ENCODE peak calls at places on chromosomes 16 and 17, in ten cellular contexts. J is breast epithelium; U is fibroblast of lung; R is CD4-positive, CD25-positive, alpha-beta regulatory T cell; O is left ventricle myocardium inferior; I is MM.1S; X is spleen; M is ovary; W is cardiac muscle cell; N is H1. A is an unnamed sample. For H3K27me3, the result is how much of the 10 kb centered on the place peaks cover.

GRCh38 chr16:58036943-58037342 is 11.4 kb downstream of the MMP15 start:
- DNase-seq in J (no peak), U (no peak), R (no peak), O (no peak), I (no peak), X (no peak), M (no peak), W (no peak), N (no peak), A (no peak)

GRCh38 chr17:1834378-1835149 is 4.8 kb downstream of the RPA1 start:
- DNase-seq in J (no peak), U (no peak), R (peak), O (no peak), I (peak), X (no peak), M (no peak), W (no peak), N (no peak), A (no peak)

GRCh38 chr17:14755002-14755401 is 454.1 kb downstream of the HS3ST3B1 start:
- DNase-seq in J (no peak), U (no peak), R (no peak), O (no peak), I (no peak), X (no peak), M (no peak), W (no peak), N (no peak), A (no peak)

GRCh38 chr17:16406742-16407674 is 8.4 kb upstream of the TRPV2 start:
- DNase-seq in J (peak), U (peak), R (no peak), O (peak), I (no peak), X (peak), M (peak), W (peak), N (peak), A (peak)

GRCh38 chr17:49527927-49528651 is 33.0 kb downstream of the NGFR start:
- DNase-seq in J (no peak), U (no peak), R (no peak), O (no peak), I (no peak), X (peak), M (no peak), W (no peak), N (no peak), A (no peak)

GRCh38 chr16:65062736-65063583 is 58.9 kb downstream of the CDH11 start:
- DNase-seq in J (no peak), U (no peak), R (no peak), O (no peak), I (no peak), X (no peak), M (no peak), W (no peak), N (no peak), A (no peak)

GRCh38 chr16:55942821-55943220 is 67.6 kb upstream of the CES5A start:
- DNase-seq in J (peak), U (no peak), R (no peak), O (no peak), I (no peak), X (no peak), M (no peak), W (no peak), N (no peak), A (no peak)

GRCh38 chr17:47802341-47803022 is 19.1 kb downstream of the OSBPL7 start:
- DNase-seq in J (no peak), U (peak), R (peak), O (no peak), I (peak), X (no peak), M (no peak), W (peak), N (no peak), A (no peak)

GRCh38 chr16:12819126-12820117 is 15.7 kb upstream of the CPPED1 start:
- DNase-seq in J (no peak), U (peak), R (peak), O (peak), I (peak), X (peak), M (peak), W (peak), N (no peak), A (peak)

GRCh38 chr16:58421529-58421928 is 29.3 kb downstream of the GINS3 start:
- DNase-seq in J (peak), U (peak), R (no peak), O (peak), I (no peak), X (no peak), M (no peak), W (peak), N (no peak), A (peak)

GRCh38 chr17:68591583-68591982 is 9.6 kb downstream of the FAM20A start:
- DNase-seq in J (no peak), U (no peak), R (no peak), O (peak), I (no peak), X (no peak), M (peak), W (no peak), N (no peak), A (no peak)

GRCh38 chr17:29615492-29616299 is 7.0 kb downstream of the CORO6 start:
- DNase-seq in J (peak), U (peak), R (peak), O (peak), I (peak), X (peak), M (peak), W (peak), N (no peak), A (peak)

GRCh38 chr17:40316571-40317344 is 7.8 kb downstream of the RARA start:
- DNase-seq in J (peak), U (peak), R (no peak), O (peak), I (no peak), X (peak), M (peak), W (peak), N (no peak), A (peak)

GRCh38 chr16:49312389-49312990 is 30.9 kb upstream of the CBLN1 start:
- DNase-seq in J (no peak), U (no peak), R (no peak), O (no peak), I (no peak), X (no peak), M (no peak), W (no peak), N (no peak), A (no peak)

GRCh38 chr16:49588729-49589384 is 215.3 kb downstream of the C16orf78 start:
- DNase-seq in J (no peak), U (peak), R (no peak), O (no peak), I (no peak), X (peak), M (no peak), W (peak), N (no peak), A (no peak)

GRCh38 chr17:17125136-17126084 is 80.7 kb downstream of the PLD6 start:
- DNase-seq in J (no peak), U (no peak), R (peak), O (no peak), I (no peak), X (peak), M (no peak), W (no peak), N (no peak), A (no peak)

GRCh38 chr16:75946058-75946457 is 219.8 kb upstream of the CPHXL start:
- DNase-seq in J (no peak), U (no peak), R (no peak), O (no peak), I (no peak), X (no peak), M (no peak), W (no peak), N (no peak), A (no peak)

GRCh38 chr17:49214665-49215360 is 4.3 kb downstream of the ABI3 start:
- DNase-seq in J (peak), U (no peak), R (no peak), O (no peak), I (no peak), X (no peak), M (no peak), W (no peak), N (no peak), A (no peak)

GRCh38 chr17:31261596-31261995 is 35.4 kb downstream of the OMG start:
- DNase-seq in J (no peak), U (no peak), R (no peak), O (no peak), I (no peak), X (no peak), M (no peak), W (no peak), N (no peak), A (no peak)

GRCh38 chr16:21163576-21163975 is 5.1 kb downstream of the LDAF1 start:
- DNase-seq in J (no peak), U (no peak), R (no peak), O (no peak), I (no peak), X (no peak), M (no peak), W (no peak), N (no peak), A (no peak)

DNA sequence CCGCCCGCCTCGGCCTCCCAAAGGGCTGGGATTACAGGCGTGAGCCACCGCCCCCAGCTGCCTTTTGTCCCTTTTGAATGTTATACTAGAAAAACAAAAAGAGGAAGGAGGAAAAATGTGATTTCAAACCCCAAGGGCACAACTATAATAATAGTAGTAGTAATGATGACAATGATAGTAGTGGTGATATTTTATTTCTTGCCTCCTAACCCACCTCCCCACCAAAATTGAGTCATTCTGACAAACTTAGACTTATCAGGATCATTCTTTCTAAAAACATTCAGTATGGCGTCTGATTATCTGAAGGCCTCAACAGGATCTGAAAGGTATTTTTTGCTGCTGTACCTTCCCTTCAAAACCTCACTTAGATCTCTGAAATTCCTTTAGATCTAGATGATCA is 13.6 kb downstream of the GPATCH8 start:
- DNase-seq in J (no peak), U (no peak), R (no peak), O (no peak), I (no peak), X (no peak), M (no peak), W (no peak), N (no peak), A (no peak)
- H3K27me3 ChIP-seq in J (under half), U (under half), R (under half), O (under half), I (under half), X (under half), M (under half), W (under half), N (under half), A (under half)

DNA sequence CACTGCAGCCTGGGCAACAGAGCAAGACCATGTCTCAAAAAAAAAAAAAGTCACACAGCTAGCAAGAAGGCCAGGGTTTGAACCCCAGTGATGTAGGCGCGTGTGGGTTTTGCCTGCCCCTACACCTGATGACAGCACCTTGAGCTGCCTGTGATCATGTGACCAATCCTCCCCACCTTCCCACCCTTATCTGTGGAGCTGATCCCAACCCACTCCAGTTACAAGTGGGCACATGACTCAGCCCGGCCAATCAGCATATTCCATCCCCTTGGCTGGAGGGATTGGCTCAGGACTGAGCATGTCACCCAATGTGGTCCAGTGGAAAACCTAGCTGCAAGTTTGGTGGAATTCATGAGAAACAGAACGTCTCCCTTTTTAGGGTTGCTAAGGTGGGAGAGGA is 6.6 kb downstream of the TMEM114 start:
- DNase-seq in J (no peak), U (no peak), R (no peak), O (no peak), I (no peak), X (no peak), M (no peak), W (no peak), N (no peak), A (no peak)
- H3K27me3 ChIP-seq in J (under half), U (under half), R (under half), O (under half), I (under half), X (under half), M (under half), W (under half), N (under half), A (under half)

GRCh38 chr16:88539652-88540345 is 30.4 kb upstream of the ZC3H18 start:
- DNase-seq in J (no peak), U (no peak), R (no peak), O (no peak), I (no peak), X (no peak), M (no peak), W (no peak), N (no peak), A (no peak)
- H3K27me3 ChIP-seq in J (under half), U (under half), R (under half), O (half or more), I (under half), X (under half), M (under half), W (under half), N (under half), A (half or more)

DNA sequence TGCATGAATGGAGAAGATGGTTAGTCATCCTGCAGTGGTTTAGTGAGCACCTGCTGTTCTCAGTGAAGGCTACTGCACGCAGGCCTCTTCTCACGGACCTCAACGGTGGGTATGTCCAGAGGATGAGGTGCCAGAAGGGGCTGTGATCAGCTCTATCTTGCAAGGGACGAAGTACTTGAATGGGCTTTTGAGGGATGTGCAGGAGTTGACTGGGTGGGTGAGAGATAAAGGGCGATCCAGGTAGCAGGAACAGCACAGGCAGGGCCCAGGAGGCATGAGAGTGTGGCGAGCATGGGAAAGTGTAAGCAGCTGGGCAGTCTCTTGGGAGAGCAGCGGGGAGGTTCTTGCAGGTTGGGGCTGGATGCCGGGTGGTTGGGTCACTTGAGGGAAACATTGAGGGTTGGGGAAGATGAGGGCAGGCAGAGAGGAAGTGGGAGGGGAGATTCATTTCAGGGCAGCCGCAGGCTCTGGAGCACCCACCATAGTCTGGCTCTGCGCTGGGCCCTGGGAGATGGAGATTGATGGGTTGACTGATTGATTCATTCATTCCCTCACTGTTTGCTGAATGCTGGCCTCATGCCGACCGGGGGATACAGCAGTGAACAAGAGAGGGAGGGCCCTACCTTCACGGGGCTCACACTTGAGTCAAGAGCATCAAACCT is 115.1 kb upstream of the CIBAR2 start:
- DNase-seq in J (no peak), U (peak), R (no peak), O (no peak), I (no peak), X (no peak), M (no peak), W (peak), N (no peak), A (no peak)
- H3K27me3 ChIP-seq in J (under half), U (under half), R (under half), O (under half), I (half or more), X (under half), M (under half), W (under half), N (under half), A (under half)

GRCh38 chr16:86491643-86492030 is 18.7 kb upstream of the FOXF1 start:
- DNase-seq in J (no peak), U (no peak), R (no peak), O (no peak), I (no peak), X (no peak), M (no peak), W (no peak), N (no peak), A (no peak)
- H3K27me3 ChIP-seq in J (half or more), U (under half), R (under half), O (half or more), I (under half), X (half or more), M (under half), W (half or more), N (half or more), A (under half)

DNA sequence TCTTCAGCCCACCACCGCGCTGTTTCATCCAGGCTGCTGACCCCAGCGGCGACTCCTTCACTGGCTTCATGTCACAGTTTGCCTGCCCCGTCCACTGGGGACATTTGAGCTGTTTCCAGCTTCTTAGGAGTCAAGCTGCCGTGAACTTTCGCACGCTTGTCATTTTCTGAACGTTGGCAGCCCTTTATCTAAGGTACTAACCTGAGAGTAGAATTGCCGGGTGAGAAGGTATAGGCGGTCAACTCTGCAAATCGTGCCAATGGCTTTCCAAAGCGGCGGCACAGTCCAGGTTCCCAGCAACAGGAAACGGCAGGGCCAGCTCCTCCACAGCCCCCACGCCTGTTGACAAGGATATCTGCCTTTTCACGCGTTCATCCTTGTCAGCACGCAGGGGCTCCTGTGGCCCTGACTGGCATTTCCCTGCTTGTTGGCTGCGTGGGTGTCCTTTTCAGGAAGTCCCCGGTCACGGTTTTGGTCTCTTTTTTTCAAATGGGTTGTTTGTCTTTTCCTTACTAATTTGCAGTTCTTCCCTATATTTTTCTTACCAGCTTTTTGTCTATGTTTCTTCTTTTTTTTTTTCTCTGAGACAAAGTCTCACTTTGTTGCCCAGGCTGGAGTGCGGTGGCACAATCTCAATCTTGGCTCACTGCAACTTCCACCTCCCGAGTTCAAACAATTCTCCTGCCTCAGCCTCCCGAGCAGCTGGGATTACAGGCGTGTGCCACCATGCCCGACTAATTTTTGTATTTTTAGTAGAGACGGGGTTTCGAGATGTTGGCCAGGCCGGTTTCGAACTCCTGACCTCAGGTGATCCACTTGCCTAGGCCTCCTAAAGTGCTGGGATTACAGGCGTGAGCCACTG is 1.3 kb downstream of the UTS2R start:
- DNase-seq in J (no peak), U (no peak), R (no peak), O (no peak), I (no peak), X (peak), M (no peak), W (peak), N (no peak), A (no peak)
- H3K27me3 ChIP-seq in J (half or more), U (under half), R (under half), O (half or more), I (under half), X (half or more), M (under half), W (under half), N (half or more), A (half or more)

DNA sequence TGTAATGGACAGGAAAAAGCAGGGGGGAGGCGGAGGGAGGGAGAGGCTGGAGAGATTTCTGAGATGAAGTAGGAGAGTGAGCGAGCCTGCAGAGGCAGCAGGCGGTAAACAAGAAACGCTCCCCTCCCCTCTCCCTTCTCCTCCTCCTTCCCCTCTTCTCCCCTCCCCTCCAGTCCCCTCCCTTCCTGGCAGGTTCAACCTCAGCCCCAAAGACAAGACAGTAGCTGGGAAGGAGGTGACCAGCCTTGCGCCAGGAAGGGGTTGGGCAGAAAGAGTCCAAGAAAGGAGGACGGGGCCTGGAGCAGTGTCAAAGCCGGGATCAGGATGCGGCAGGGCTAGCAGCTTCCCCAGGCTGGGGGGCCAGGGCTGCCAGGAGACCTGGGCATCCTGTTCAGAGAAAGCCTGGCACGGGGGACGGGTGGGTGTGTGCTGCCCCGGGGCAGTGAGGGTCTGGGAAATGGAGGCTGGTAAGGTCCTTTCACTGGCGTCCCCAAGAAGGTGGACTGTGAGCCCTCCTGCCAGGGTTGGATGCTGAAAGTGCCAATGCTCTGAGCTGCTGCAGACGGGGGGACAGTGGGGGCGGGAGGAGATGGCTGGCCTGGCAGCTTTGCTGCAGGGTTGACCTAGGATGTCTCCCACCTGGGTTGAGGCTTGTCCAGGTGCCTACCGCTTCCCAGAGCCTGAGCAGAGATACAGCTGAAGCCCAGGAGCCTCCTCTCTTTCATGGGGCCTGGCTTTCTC is 261.6 kb upstream of the TNRC6C start:
- DNase-seq in J (no peak), U (no peak), R (no peak), O (no peak), I (no peak), X (no peak), M (peak), W (no peak), N (no peak), A (no peak)
- H3K27me3 ChIP-seq in J (under half), U (under half), R (under half), O (under half), I (under half), X (half or more), M (under half), W (half or more), N (under half), A (half or more)

DNA sequence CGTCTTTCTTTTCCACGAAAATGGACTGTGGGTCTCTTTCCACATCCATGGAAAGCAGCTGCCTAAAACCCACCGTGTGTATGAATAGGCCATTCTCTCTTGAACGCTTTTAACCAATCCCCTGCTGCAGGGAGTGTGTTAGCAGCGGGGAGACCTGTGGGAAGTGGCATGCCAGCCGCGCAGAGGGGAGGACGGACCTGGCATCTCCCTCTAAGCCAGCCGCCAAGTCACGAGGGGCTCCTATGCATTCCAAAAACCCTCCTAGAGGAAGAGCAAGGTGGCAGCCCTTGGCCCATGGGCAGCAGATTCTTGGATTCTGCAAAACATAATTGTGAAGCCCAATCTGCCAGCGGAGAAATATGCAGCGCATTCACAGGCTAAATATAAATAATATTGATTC is 15.4 kb downstream of the RBFOX3 start:
- DNase-seq in J (no peak), U (no peak), R (no peak), O (no peak), I (no peak), X (no peak), M (no peak), W (no peak), N (no peak), A (no peak)
- H3K27me3 ChIP-seq in J (half or more), U (under half), R (under half), O (half or more), I (half or more), X (half or more), M (under half), W (under half), N (under half), A (half or more)

A was measured in left lung.